ENCODE peak calls at places on chromosomes 13 and 19, in ten cellular contexts. Q is naive B cell; M is AG04450; R is mucosa of descending colon; B is fibroblast of lung; W is NCI-H1092; Y is body of pancreas; E is stimulated activated CD8-positive, alpha-beta memory T cell treated with anti-CD3 and anti-CD28 coated beads, Interleukin-4, amount 100 ng/mL, for 4 hours; X is naive thymus-derived CD8-positive, alpha-beta T cell; H is CMK. G is an unnamed sample.

GRCh38 chr13:66111628-66112027 is 1118.5 kb downstream of the PCDH9 start:
- DNase-seq in Q (no peak), M (no peak), R (no peak), B (no peak), W (no peak), Y (no peak), E (no peak), X (no peak), H (no peak), G (no peak)

GRCh38 chr19:16862826-16863405 is 25.9 kb upstream of the F2RL3 start:
- DNase-seq in Q (no peak), M (no peak), R (no peak), B (no peak), W (no peak), Y (no peak), E (no peak), X (no peak), H (no peak), G (no peak)

GRCh38 chr19:18121166-18121565 is 23.6 kb downstream of the MAST3 start:
- DNase-seq in Q (no peak), M (no peak), R (no peak), B (no peak), W (no peak), Y (no peak), E (no peak), X (no peak), H (no peak), G (no peak)

GRCh38 chr19:49787746-49788145 is 20.9 kb downstream of the AP2A1 start:
- DNase-seq in Q (no peak), M (no peak), R (no peak), B (no peak), W (no peak), Y (no peak), E (no peak), X (no peak), H (no peak), G (no peak)

GRCh38 chr13:114145722-114146121 is 13.3 kb upstream of the RASA3 start:
- DNase-seq in Q (no peak), M (no peak), R (peak), B (no peak), W (no peak), Y (no peak), E (no peak), X (no peak), H (no peak), G (no peak)

GRCh38 chr13:33868343-33868994 is 50.5 kb downstream of the RFC3 start:
- DNase-seq in Q (no peak), M (no peak), R (no peak), B (no peak), W (no peak), Y (no peak), E (no peak), X (no peak), H (no peak), G (no peak)

GRCh38 chr13:109402976-109403375 is 383.4 kb downstream of the IRS2 start:
- DNase-seq in Q (no peak), M (no peak), R (no peak), B (peak), W (no peak), Y (no peak), E (no peak), X (no peak), H (no peak), G (no peak)

GRCh38 chr19:42254083-42254849 is 662 bp downstream of the ERF start:
- DNase-seq in Q (peak), M (no peak), R (peak), B (peak), W (no peak), Y (peak), E (peak), X (peak), H (peak), G (no peak)

GRCh38 chr13:46633416-46633815 is 80.4 kb downstream of the LRCH1 start:
- DNase-seq in Q (no peak), M (peak), R (no peak), B (peak), W (no peak), Y (no peak), E (no peak), X (no peak), H (no peak), G (no peak)

GRCh38 chr13:61110804-61111203 is 304.8 kb downstream of the PCDH20 start:
- DNase-seq in Q (no peak), M (no peak), R (no peak), B (no peak), W (no peak), Y (no peak), E (no peak), X (no peak), H (no peak), G (peak)

GRCh38 chr19:31257025-31257424 is 92.2 kb downstream of the TSHZ3 start:
- DNase-seq in Q (no peak), M (no peak), R (no peak), B (no peak), W (no peak), Y (no peak), E (no peak), X (no peak), H (no peak), G (no peak)

G was measured in keratinocyte.